ENCODE peak calls at places on chromosomes 7 and 10, in nine cellular contexts. U is RWPE1; J is progenitor cell of endocrine pancreas; N is CD4-positive, alpha-beta T cell; G is mesothelial cell of epicardium; O is NB4; C is brain microvascular endothelial cell; A is mucosa of descending colon; D is Calu3. W is an unnamed sample.
A peak's percentile ranks its signal among the peaks of the same experiment; 100 is the strongest.

GRCh38 chr10:62056660-62057059 is 155.2 kb downstream of the ARID5B start:
- DNase-seq in U (no peak), J (no peak), N (no peak), G (no peak), O (no peak), C (no peak), A (no peak), D (no peak), W (no peak)

GRCh38 chr10:44513592-44513991 is 128.7 kb upstream of the CXCL12 start:
- DNase-seq in U (no peak), J (no peak), N (no peak), G (no peak), O (peak; percentile 6), C (peak; percentile 47), A (no peak), D (no peak), W (peak; percentile 23)

GRCh38 chr7:42181566-42181965 is 55.4 kb downstream of the GLI3 start:
- DNase-seq in U (peak; percentile 13), J (no peak), N (no peak), G (no peak), O (no peak), C (no peak), A (no peak), D (no peak), W (no peak)

GRCh38 chr7:115417662-115418061 is 495.8 kb downstream of the MDFIC start:
- DNase-seq in U (no peak), J (peak; percentile 9), N (no peak), G (no peak), O (no peak), C (no peak), A (no peak), D (no peak), W (no peak)

GRCh38 chr7:82230826-82231581 is 212.6 kb downstream of the CACNA2D1 start:
- DNase-seq in U (no peak), J (no peak), N (no peak), G (no peak), O (no peak), C (no peak), A (no peak), D (no peak), W (no peak)

GRCh38 chr10:77104459-77104980 is 533.1 kb downstream of the KCNMA1 start:
- DNase-seq in U (peak; percentile 19), J (no peak), N (no peak), G (no peak), O (no peak), C (peak; percentile 91), A (peak; percentile 18), D (no peak), W (peak; percentile 53)

GRCh38 chr7:66535414-66536329 is 93.0 kb upstream of the KCTD7 start:
- DNase-seq in U (no peak), J (no peak), N (no peak), G (no peak), O (no peak), C (no peak), A (no peak), D (no peak), W (no peak)

GRCh38 chr10:47409171-47409865 is 25.2 kb upstream of the ZNF488 start:
- DNase-seq in U (no peak), J (no peak), N (no peak), G (no peak), O (no peak), C (no peak), A (no peak), D (no peak), W (no peak)

GRCh38 chr10:18158698-18159342 is 18.6 kb downstream of the CACNB2 start:
- DNase-seq in U (no peak), J (no peak), N (no peak), G (no peak), O (no peak), C (no peak), A (no peak), D (no peak), W (peak; percentile 78)

GRCh38 chr10:89301721-89302445 is at the start of gene IFIT2:
- DNase-seq in U (peak; percentile 68), J (no peak), N (no peak), G (no peak), O (peak; percentile 79), C (peak; percentile 64), A (peak; percentile 59), D (no peak), W (peak; percentile 69)

GRCh38 chr7:78198756-78199155 is 400.2 kb downstream of the PHTF2 start:
- DNase-seq in U (no peak), J (no peak), N (no peak), G (no peak), O (no peak), C (no peak), A (no peak), D (no peak), W (no peak)

GRCh38 chr10:61821153-61821552 is 80.3 kb upstream of the ARID5B start:
- DNase-seq in U (no peak), J (no peak), N (no peak), G (no peak), O (no peak), C (peak; percentile 22), A (no peak), D (no peak), W (no peak)

GRCh38 chr7:6576024-6576866 is 1.0 kb upstream of the ZDHHC4 start:
- DNase-seq in U (no peak), J (no peak), N (no peak), G (no peak), O (peak; percentile 66), C (no peak), A (no peak), D (peak; percentile 22), W (no peak)

GRCh38 chr7:151900591-151901312 is 23.8 kb upstream of the PRKAG2 start:
- DNase-seq in U (no peak), J (no peak), N (no peak), G (no peak), O (no peak), C (no peak), A (no peak), D (no peak), W (no peak)

GRCh38 chr10:61408065-61408464 is 45.1 kb downstream of the TMEM26 start:
- DNase-seq in U (no peak), J (no peak), N (no peak), G (no peak), O (no peak), C (no peak), A (no peak), D (no peak), W (no peak)

GRCh38 chr10:132989476-132990415 is 47.4 kb upstream of the CFAP46 start:
- DNase-seq in U (no peak), J (no peak), N (no peak), G (no peak), O (no peak), C (no peak), A (no peak), D (no peak), W (no peak)

GRCh38 chr10:93710333-93710909 is 8.0 kb upstream of the FRA10AC1 start:
- DNase-seq in U (no peak), J (no peak), N (no peak), G (no peak), O (no peak), C (no peak), A (no peak), D (no peak), W (no peak)

GRCh38 chr10:73810735-73811465 is 498 bp downstream of the NDST2 start:
- DNase-seq in U (peak; percentile 54), J (peak; percentile 27), N (peak; percentile 60), G (peak; percentile 59), O (peak; percentile 74), C (no peak), A (peak; percentile 49), D (peak; percentile 38), W (no peak)

GRCh38 chr10:31034041-31034918 is 2.6 kb upstream of the ZNF438 start:
- DNase-seq in U (no peak), J (no peak), N (no peak), G (no peak), O (peak; percentile 66), C (peak; percentile 86), A (no peak), D (peak; percentile 24), W (peak; percentile 69)

GRCh38 chr10:130935051-130935450 is 376.5 kb downstream of the TCERG1L start:
- DNase-seq in U (no peak), J (no peak), N (no peak), G (no peak), O (no peak), C (no peak), A (no peak), D (no peak), W (no peak)
- TF ChIP-seq CTCF in U (no peak), J (peak; percentile 44), N (no peak), G (peak; percentile 54), O (no peak), C (no peak), A (no peak), D (no peak), W (no peak)

GRCh38 chr10:63711361-63711760 is 190.2 kb downstream of the REEP3 start:
- DNase-seq in U (no peak), J (no peak), N (no peak), G (no peak), O (no peak), C (no peak), A (no peak), D (peak; percentile 39), W (peak; percentile 33)
- TF ChIP-seq CTCF in U (no peak), J (no peak), N (no peak), G (no peak), O (no peak), C (no peak), A (no peak), D (no peak), W (no peak)

GRCh38 chr10:118948784-118949183 is 80.7 kb upstream of the NANOS1 start:
- DNase-seq in U (no peak), J (no peak), N (no peak), G (no peak), O (no peak), C (no peak), A (no peak), D (no peak), W (no peak)
- TF ChIP-seq CTCF in U (no peak), J (no peak), N (no peak), G (no peak), O (no peak), C (no peak), A (no peak), D (no peak), W (no peak)

GRCh38 chr10:130715686-130716670 is 579.8 kb downstream of the GLRX3 start:
- DNase-seq in U (no peak), J (no peak), N (no peak), G (no peak), O (peak; percentile 54), C (no peak), A (no peak), D (no peak), W (no peak)
- TF ChIP-seq CTCF in U (no peak), J (no peak), N (no peak), G (no peak), O (no peak), C (no peak), A (no peak), D (no peak), W (no peak)

GRCh38 chr7:127938588-127938987 is 92.6 kb downstream of the LRRC4 start:
- DNase-seq in U (peak; percentile 60), J (no peak), N (no peak), G (no peak), O (no peak), C (peak; percentile 85), A (no peak), D (peak; percentile 1), W (peak; percentile 49)
- TF ChIP-seq CTCF in U (no peak), J (no peak), N (no peak), G (no peak), O (no peak), C (peak; percentile 7), A (no peak), D (no peak), W (no peak)

W was measured in MCF 10A.